ENCODE peak calls at places on chromosomes 6 and 20, in four cellular contexts. F is cardiac fibroblast, U is mesothelial cell of epicardium, H is cardiac muscle cell. B is an unnamed sample.

GRCh38 chr6:137522399-137522798 is 28.2 kb upstream of the OLIG3 start:
- DNase-seq in U (no peak), H (no peak), F (no peak), B (no peak)

GRCh38 chr20:5008743-5009142 is 7.4 kb upstream of the SLC23A2 start:
- DNase-seq in F (no peak), U (no peak), H (no peak), B (no peak)

GRCh38 chr6:30047220-30047619 is 13.8 kb upstream of the POLR1H start:
- DNase-seq in F (no peak), U (no peak), H (no peak), B (no peak)

GRCh38 chr20:33654680-33655161 is 7.4 kb upstream of the C20orf144 start:
- DNase-seq in H (no peak), F (no peak), U (no peak), B (no peak)

GRCh38 chr6:163170294-163170883 is 244.1 kb upstream of the QKI start:
- DNase-seq in H (no peak), F (peak), U (no peak), B (peak)

GRCh38 chr20:32792316-32792715 is 27.4 kb upstream of the MAPRE1 start:
- DNase-seq in U (peak), H (peak), F (peak), B (peak)

GRCh38 chr6:122049341-122049740 is 350.1 kb upstream of the HSF2 start:
- DNase-seq in U (no peak), F (no peak), H (peak), B (no peak)

GRCh38 chr6:31180500-31180899 is 10.0 kb upstream of the POU5F1 start:
- DNase-seq in F (peak), U (no peak), H (no peak), B (peak)

GRCh38 chr20:62879275-62880146 is 17.9 kb upstream of the TCFL5 start:
- DNase-seq in H (no peak), F (no peak), U (no peak), B (no peak)

GRCh38 chr6:6629416-6629815 is 40.9 kb downstream of the LY86 start:
- DNase-seq in F (peak), U (no peak), H (no peak), B (no peak)

GRCh38 chr20:58408603-58409246 is 19.7 kb downstream of the VAPB start:
- DNase-seq in F (no peak), U (no peak), H (no peak), B (no peak)

GRCh38 chr20:25397081-25397480 is 6.4 kb upstream of the ABHD12 start:
- DNase-seq in F (no peak), H (no peak), U (no peak), B (no peak)

GRCh38 chr20:24617757-24618450 is 148.5 kb downstream of the SYNDIG1 start:
- DNase-seq in U (no peak), H (no peak), F (no peak), B (no peak)

GRCh38 chr6:133130863-133131262 is 110.3 kb upstream of the EYA4 start:
- DNase-seq in F (peak), H (no peak), U (no peak), B (no peak)
- TF ChIP-seq CTCF in F (no peak), H (no peak), U (no peak), B (no peak)

GRCh38 chr6:97460394-97460793 is 177.4 kb upstream of the MMS22L start:
- DNase-seq in F (no peak), H (no peak), U (no peak), B (no peak)

GRCh38 chr6:97462031-97462430 is 179.0 kb upstream of the MMS22L start:
- DNase-seq in H (no peak), U (no peak), F (no peak), B (no peak)

GRCh38 chr6:97459535-97459934 is 176.5 kb upstream of the MMS22L start:
- DNase-seq in H (no peak), U (no peak), F (no peak), B (no peak)

GRCh38 chr6:97459986-97460385 is 177.0 kb upstream of the MMS22L start:
- DNase-seq in U (no peak), H (no peak), F (no peak), B (no peak)

DNA sequence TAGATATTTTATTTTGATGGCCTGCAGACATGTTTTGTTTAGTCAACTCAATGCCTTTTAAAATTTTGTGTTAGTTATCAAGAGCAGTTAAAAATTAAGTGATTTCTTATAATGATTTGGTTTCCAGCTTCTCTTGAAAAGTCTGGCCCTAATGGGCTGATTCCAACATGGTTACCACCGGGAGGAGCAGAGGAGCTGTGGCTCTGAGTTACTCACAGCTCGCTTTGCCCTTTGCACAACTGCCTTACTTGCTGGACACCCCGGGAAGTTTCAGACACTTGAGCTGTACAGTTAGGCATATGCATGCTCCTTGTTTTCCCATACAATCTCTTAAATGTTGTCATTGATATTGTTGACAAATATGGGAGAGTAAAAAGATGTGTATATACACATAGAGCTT is 173.1 kb upstream of the MMS22L start:
- DNase-seq in U (no peak), H (peak), F (no peak), B (no peak)
- TF ChIP-seq CTCF in U (no peak), H (no peak), F (no peak), B (no peak)

GRCh38 chr6:97697450-97697849 is 414.4 kb upstream of the MMS22L start:
- DNase-seq in H (no peak), U (no peak), F (peak), B (no peak)

GRCh38 chr6:97703661-97704060 is 420.6 kb upstream of the MMS22L start:
- DNase-seq in U (no peak), F (no peak), H (no peak), B (no peak)

GRCh38 chr6:97705568-97705967 is 422.6 kb upstream of the MMS22L start:
- DNase-seq in H (no peak), U (no peak), F (peak), B (no peak)

DNA sequence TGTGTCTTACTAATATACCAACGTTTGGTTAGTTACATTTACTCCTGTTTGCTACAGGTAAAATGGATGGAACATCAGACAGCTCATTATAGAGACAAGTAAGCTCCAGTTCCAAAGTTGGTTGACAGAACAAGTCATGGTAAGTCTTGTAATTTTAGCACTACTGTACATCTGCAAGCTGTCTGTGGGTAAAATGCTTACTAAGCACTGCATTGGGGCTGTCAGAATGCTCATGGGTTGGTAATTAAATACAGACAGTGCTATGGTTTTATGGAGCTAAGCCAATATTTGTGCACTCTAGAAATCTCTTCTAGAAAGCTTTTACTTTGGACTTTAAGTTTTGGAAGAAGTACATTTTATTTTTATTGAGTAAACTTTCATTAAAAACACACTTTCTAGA is 419.2 kb upstream of the MMS22L start:
- DNase-seq in U (no peak), H (no peak), F (no peak), B (no peak)
- TF ChIP-seq CTCF in U (no peak), H (no peak), F (no peak), B (no peak)

GRCh38 chr6:9830808-9831207 is 584.1 kb downstream of the TFAP2A start:
- DNase-seq in U (no peak), F (no peak), H (no peak), B (no peak)

DNA sequence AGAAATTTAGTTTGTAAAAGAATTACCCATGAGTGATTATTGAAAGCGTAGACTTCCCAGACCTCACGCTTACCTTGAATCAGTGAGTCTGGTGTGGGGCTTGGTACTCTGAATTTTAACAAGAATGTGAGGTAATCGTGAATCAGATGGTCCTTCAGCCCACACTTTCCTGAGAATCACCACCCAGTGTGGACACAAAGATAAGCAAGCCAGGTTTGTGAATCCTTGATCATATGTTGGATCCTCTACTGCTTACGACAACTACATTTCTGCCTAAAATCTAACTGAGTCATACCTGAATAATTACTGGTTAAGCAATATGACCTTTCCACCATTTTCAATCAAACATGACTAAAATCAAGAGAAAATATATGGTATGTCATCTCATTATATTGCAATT is 589.3 kb downstream of the TFAP2A start:
- DNase-seq in F (no peak), U (no peak), H (no peak), B (no peak)
- TF ChIP-seq CTCF in F (no peak), U (no peak), H (no peak), B (no peak)

DNA sequence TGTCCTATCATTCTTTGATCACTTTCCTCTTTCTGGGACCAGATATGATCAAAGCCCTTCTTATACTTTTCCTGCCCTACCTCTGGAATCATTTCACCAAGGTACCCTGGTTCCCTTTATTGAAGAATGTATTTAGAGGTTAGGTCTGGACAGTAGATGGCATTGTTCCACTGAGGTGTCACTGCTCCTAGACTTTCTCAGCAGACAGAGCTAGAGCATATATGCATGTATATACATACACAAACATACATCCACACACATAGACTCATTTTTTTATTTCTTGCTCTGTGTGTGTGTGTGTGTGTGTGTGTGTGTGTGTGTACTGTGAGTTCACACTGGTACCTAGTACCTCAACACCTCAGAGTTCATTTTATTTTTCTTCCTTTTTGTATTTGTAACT is 40.9 kb downstream of the PTPRA start:
- DNase-seq in H (peak), U (no peak), F (peak), B (no peak)
- TF ChIP-seq CTCF in H (peak), U (no peak), F (peak), B (no peak)

GRCh38 chr20:38138086-38138777 is 26.8 kb downstream of the TGM2 start:
- DNase-seq in F (no peak), H (no peak), U (no peak), B (no peak)

GRCh38 chr20:38139919-38140753 is 24.9 kb downstream of the TGM2 start:
- DNase-seq in U (no peak), F (peak), H (no peak), B (no peak)

GRCh38 chr20:38137441-38138037 is 27.5 kb downstream of the TGM2 start:
- DNase-seq in U (no peak), H (no peak), F (no peak), B (no peak)

GRCh38 chr20:38141154-38141888 is 23.7 kb downstream of the TGM2 start:
- DNase-seq in U (no peak), F (no peak), H (no peak), B (no peak)

GRCh38 chr20:38139156-38139912 is 25.7 kb downstream of the TGM2 start:
- DNase-seq in H (no peak), F (no peak), U (no peak), B (no peak)
- TF ChIP-seq CTCF in H (no peak), F (no peak), U (no peak), B (no peak)

DNA sequence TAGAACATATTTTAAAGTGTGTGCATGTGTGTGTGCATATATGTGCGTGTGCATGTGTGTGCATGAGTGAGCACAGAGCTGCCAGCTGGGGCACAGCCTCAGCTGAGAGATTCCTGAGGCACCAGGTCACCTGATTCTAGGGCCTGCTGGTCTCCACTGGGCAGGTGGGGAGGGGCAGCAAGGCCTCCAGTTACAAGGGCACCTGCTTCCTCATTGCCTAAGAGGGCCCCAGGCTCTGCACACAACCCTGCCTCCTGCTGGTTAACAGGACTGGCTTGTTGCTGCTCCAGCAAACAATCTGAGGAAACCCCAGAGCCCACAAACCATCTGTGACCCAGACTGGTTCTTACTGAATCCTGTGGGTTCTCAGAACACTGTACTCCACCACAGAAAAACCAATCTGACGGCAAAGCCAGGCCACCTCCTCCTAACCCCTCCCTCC is 22.9 kb upstream of the UBE2J1 start:
- DNase-seq in H (peak), F (no peak), U (no peak), B (peak)
- TF ChIP-seq CTCF in H (no peak), F (peak), U (no peak), B (peak)

GRCh38 chr6:149043476-149044130 is 273.9 kb upstream of the TAB2 start:
- DNase-seq in F (no peak), H (no peak), U (no peak), B (peak)
- TF ChIP-seq CTCF in F (peak), H (peak), U (no peak), B (peak)

DNA sequence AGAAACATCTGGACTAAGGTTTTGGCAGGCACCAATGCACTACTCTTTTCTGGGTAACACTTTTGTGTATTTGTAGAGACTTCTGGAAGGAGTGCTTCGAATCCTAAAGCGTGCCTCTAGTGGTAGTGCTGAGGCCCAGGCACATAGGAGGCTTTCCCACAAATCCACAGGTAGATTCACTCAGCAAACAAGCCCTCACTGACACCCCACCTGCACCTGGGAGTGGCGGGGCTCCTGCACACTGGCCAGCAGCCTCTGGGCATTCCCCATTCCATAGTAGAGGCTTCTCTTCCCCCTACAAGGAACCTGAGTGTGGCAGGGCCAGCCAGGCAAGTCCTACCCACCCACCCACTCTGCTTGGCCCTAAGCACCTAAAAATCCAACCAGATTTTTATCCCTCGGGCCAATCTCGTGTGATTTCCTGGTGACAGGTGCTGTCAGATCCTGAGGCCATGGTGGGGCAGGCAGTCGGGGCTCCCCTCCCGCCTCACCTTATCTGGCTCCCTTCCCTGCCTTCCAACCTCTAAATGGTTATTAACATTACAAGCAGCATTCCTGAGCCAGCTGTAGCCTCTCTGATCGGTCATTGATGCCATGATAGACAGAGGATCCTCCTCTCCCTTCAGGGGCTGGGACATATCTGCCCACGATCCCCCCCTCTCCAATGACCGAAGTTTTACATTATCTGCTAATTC is 82.4 kb downstream of the SLC2A10 start:
- DNase-seq in H (no peak), U (no peak), F (no peak), B (no peak)
- TF ChIP-seq CTCF in H (no peak), U (no peak), F (no peak), B (no peak)